ENCODE peak calls at places on chromosome 15, in seven cellular contexts. R is foreskin melanocyte; G is hypothalamus; T is activated naive CD4-positive, alpha-beta T cell treated with Interleukin-2 at 50 U/mL for 16 hours; X is AG04449; L is fibroblast of lung; J is T-helper 1 cell. M is an unnamed sample.

GRCh38 chr15:57675481-57676181 is 30.9 kb upstream of the POLR2M start:
- DNase-seq in J (no peak), T (no peak), L (no peak), X (no peak), G (no peak), R (no peak), M (no peak)

GRCh38 chr15:57562220-57562769 is 29.4 kb upstream of the MYZAP start:
- DNase-seq in L (no peak), G (no peak), X (no peak), J (no peak), T (no peak), R (no peak), M (no peak)

GRCh38 chr15:88749699-88750098 is 53.5 kb upstream of the ACAN start:
- DNase-seq in J (no peak), G (no peak), T (no peak), L (no peak), X (no peak), R (no peak), M (no peak)

GRCh38 chr15:38438031-38438986 is 15.6 kb upstream of the FAM98B start:
- DNase-seq in G (no peak), X (no peak), R (no peak), L (no peak), J (no peak), T (no peak), M (no peak)

GRCh38 chr15:31456329-31457060 is 129.9 kb downstream of the KLF13 start:
- DNase-seq in X (no peak), L (no peak), T (no peak), G (no peak), J (no peak), R (no peak), M (no peak)

GRCh38 chr15:77421370-77421700 is 647 bp downstream of the HMG20A start:
- DNase-seq in J (peak; percentile 20), T (no peak), G (no peak), L (no peak), X (no peak), R (no peak), M (no peak)

GRCh38 chr15:81189583-81190283 is 6.9 kb upstream of the IL16 start:
- DNase-seq in G (no peak), T (no peak), L (peak; percentile 89), X (peak; percentile 73), R (peak; percentile 20), J (no peak), M (no peak)

GRCh38 chr15:86855307-86855706 is 775.6 kb downstream of the AGBL1 start:
- DNase-seq in R (no peak), L (no peak), J (no peak), G (no peak), X (no peak), T (no peak), M (no peak)

GRCh38 chr15:93070901-93071300 is 18.1 kb downstream of the RGMA start:
- DNase-seq in L (no peak), R (no peak), T (no peak), X (no peak), J (no peak), G (no peak), M (no peak)

GRCh38 chr15:96972201-96972600 is 641.7 kb downstream of the NR2F2 start:
- DNase-seq in T (no peak), J (no peak), R (no peak), L (no peak), X (no peak), G (no peak), M (no peak)

GRCh38 chr15:89898628-89899302 is 5.0 kb upstream of the AP3S2 start:
- DNase-seq in G (no peak), X (no peak), J (peak; percentile 44), T (peak; percentile 38), L (peak; percentile 44), R (no peak), M (peak; percentile 75)

GRCh38 chr15:29921130-29921601 is 98.9 kb upstream of the TJP1 start:
- DNase-seq in R (no peak), X (no peak), G (no peak), L (peak; percentile 40), T (no peak), J (no peak), M (no peak)

GRCh38 chr15:68783226-68784054 is 37.3 kb downstream of the ANP32A start:
- DNase-seq in J (peak; percentile 52), L (no peak), X (no peak), R (no peak), T (peak; percentile 65), G (no peak), M (peak; percentile 45)

GRCh38 chr15:67173786-67174185 is 80.7 kb downstream of the AAGAB start:
- DNase-seq in L (no peak), X (no peak), G (no peak), T (no peak), R (no peak), J (no peak), M (no peak)

GRCh38 chr15:73305331-73306211 is 63.2 kb downstream of the HCN4 start:
- DNase-seq in X (peak; percentile 29), T (no peak), L (peak; percentile 60), G (no peak), R (peak; percentile 66), J (peak; percentile 28), M (peak; percentile 85)

GRCh38 chr15:80984856-80985255 is 4.8 kb downstream of the MESD start:
- DNase-seq in G (no peak), X (no peak), L (no peak), R (peak; percentile 35), J (no peak), T (no peak), M (no peak)

GRCh38 chr15:76183906-76184639 is 124.3 kb downstream of the TMEM266 start:
- DNase-seq in L (no peak), G (no peak), X (no peak), T (no peak), J (no peak), R (no peak), M (no peak)

GRCh38 chr15:45729146-45729545 is 94.3 kb downstream of the SQOR start:
- DNase-seq in G (no peak), T (no peak), J (no peak), X (no peak), L (no peak), R (no peak), M (no peak)

GRCh38 chr15:56034514-56034913 is 41.1 kb upstream of the NEDD4 start:
- DNase-seq in X (no peak), J (no peak), T (no peak), G (no peak), L (no peak), R (no peak), M (no peak)

GRCh38 chr15:64019764-64020163 is 26.5 kb downstream of the DAPK2 start:
- DNase-seq in T (no peak), R (no peak), J (no peak), G (no peak), L (peak; percentile 20), X (no peak), M (no peak)

GRCh38 chr15:38597221-38597800 is 32.7 kb upstream of the RASGRP1 start:
- DNase-seq in X (no peak), R (no peak), T (no peak), L (no peak), J (no peak), G (no peak), M (no peak)

GRCh38 chr15:81146454-81146853 is 12.4 kb downstream of the CFAP161 start:
- DNase-seq in L (no peak), J (no peak), T (no peak), G (no peak), R (no peak), X (no peak), M (no peak)

GRCh38 chr15:77327168-77327567 is 92.7 kb downstream of the PEAK1 start:
- DNase-seq in L (no peak), T (no peak), G (no peak), R (no peak), X (no peak), J (no peak), M (no peak)

GRCh38 chr15:42804739-42805138 is 67.8 kb upstream of the CDAN1 start:
- DNase-seq in L (no peak), T (no peak), J (no peak), X (no peak), G (no peak), R (no peak), M (no peak)

GRCh38 chr15:85646538-85647091 is 148.1 kb downstream of the KLHL25 start:
- DNase-seq in J (peak; percentile 76), X (no peak), T (peak; percentile 49), G (no peak), L (peak; percentile 94), R (no peak), M (no peak)

GRCh38 chr15:80591471-80591870 is 103.6 kb upstream of the ABHD17C start:
- DNase-seq in R (no peak), G (no peak), X (no peak), L (no peak), T (no peak), J (no peak), M (no peak)

GRCh38 chr15:47514251-47514652 is 203.1 kb upstream of the SEMA6D start:
- DNase-seq in G (no peak), X (peak; percentile 42), J (no peak), R (peak; percentile 53), T (no peak), L (peak; percentile 81), M (no peak)

GRCh38 chr15:56886450-56886856 is 32.0 kb upstream of the TCF12 start:
- DNase-seq in X (no peak), T (peak; percentile 3), L (no peak), R (no peak), G (no peak), J (peak; percentile 20), M (no peak)

GRCh38 chr15:63381301-63382192 is at the start of gene CA12:
- DNase-seq in R (no peak), L (peak; percentile 59), T (peak; percentile 2), G (no peak), X (no peak), J (no peak), M (no peak)

GRCh38 chr15:100222349-100222715 is 119.4 kb downstream of the ADAMTS17 start:
- DNase-seq in R (no peak), G (no peak), X (no peak), T (no peak), L (no peak), J (no peak), M (no peak)

GRCh38 chr15:73716417-73716816 is 32.2 kb downstream of the CD276 start:
- DNase-seq in G (no peak), T (no peak), X (no peak), J (no peak), L (no peak), R (no peak), M (no peak)

M was measured in SK-MEL-5.